ENCODE peak calls at places on chromosome 20, in nine cellular contexts. One of them, this sample, is unnamed.

GRCh38 chr20:3704085-3704484 is 8.3 kb downstream of the SIGLEC1 start:
- DNase-seq in GDM1: no peak
- DNase-seq in stimulated activated CD8-positive, alpha-beta memory T cell treated with anti-CD3 and anti-CD28 coated beads, Interleukin-7, amount 100 ng/mL, for 48 hours: no peak
- DNase-seq in neural progenitor cell: no peak
- DNase-seq in hypothalamus: no peak
- DNase-seq in AML-193: no peak
- DNase-seq in small intestine: no peak
- DNase-seq in HTR-8/SVneo: no peak
- DNase-seq in left ventricle myocardium superior: no peak
- DNase-seq in this sample: no peak

GRCh38 chr20:37901667-37902503 is 1.0 kb upstream of the VSTM2L start:
- DNase-seq in stimulated activated CD8-positive, alpha-beta memory T cell treated with anti-CD3 and anti-CD28 coated beads, Interleukin-7, amount 100 ng/mL, for 48 hours: no peak
- DNase-seq in GDM1: no peak
- DNase-seq in small intestine: peak
- DNase-seq in left ventricle myocardium superior: no peak
- DNase-seq in HTR-8/SVneo: peak
- DNase-seq in hypothalamus: no peak
- DNase-seq in neural progenitor cell: peak
- DNase-seq in AML-193: no peak
- DNase-seq in this sample: peak

GRCh38 chr20:33897313-33897912 is 86.3 kb downstream of the CHMP4B start:
- DNase-seq in hypothalamus: no peak
- DNase-seq in AML-193: no peak
- DNase-seq in stimulated activated CD8-positive, alpha-beta memory T cell treated with anti-CD3 and anti-CD28 coated beads, Interleukin-7, amount 100 ng/mL, for 48 hours: no peak
- DNase-seq in small intestine: peak
- DNase-seq in HTR-8/SVneo: no peak
- DNase-seq in left ventricle myocardium superior: no peak
- DNase-seq in GDM1: no peak
- DNase-seq in neural progenitor cell: no peak
- DNase-seq in this sample: no peak

GRCh38 chr20:17229256-17229655 is 2.4 kb downstream of the PCSK2 start:
- DNase-seq in left ventricle myocardium superior: no peak
- DNase-seq in neural progenitor cell: peak
- DNase-seq in HTR-8/SVneo: no peak
- DNase-seq in hypothalamus: no peak
- DNase-seq in stimulated activated CD8-positive, alpha-beta memory T cell treated with anti-CD3 and anti-CD28 coated beads, Interleukin-7, amount 100 ng/mL, for 48 hours: no peak
- DNase-seq in small intestine: no peak
- DNase-seq in GDM1: no peak
- DNase-seq in AML-193: no peak
- DNase-seq in this sample: no peak

GRCh38 chr20:46355778-46356177 is 47.5 kb upstream of the CDH22 start:
- DNase-seq in neural progenitor cell: no peak
- DNase-seq in hypothalamus: no peak
- DNase-seq in stimulated activated CD8-positive, alpha-beta memory T cell treated with anti-CD3 and anti-CD28 coated beads, Interleukin-7, amount 100 ng/mL, for 48 hours: no peak
- DNase-seq in AML-193: no peak
- DNase-seq in small intestine: no peak
- DNase-seq in HTR-8/SVneo: no peak
- DNase-seq in GDM1: no peak
- DNase-seq in left ventricle myocardium superior: no peak
- DNase-seq in this sample: peak

GRCh38 chr20:55584964-55585363 is 420.4 kb downstream of the CBLN4 start:
- DNase-seq in HTR-8/SVneo: no peak
- DNase-seq in GDM1: no peak
- DNase-seq in AML-193: no peak
- DNase-seq in left ventricle myocardium superior: no peak
- DNase-seq in neural progenitor cell: no peak
- DNase-seq in stimulated activated CD8-positive, alpha-beta memory T cell treated with anti-CD3 and anti-CD28 coated beads, Interleukin-7, amount 100 ng/mL, for 48 hours: no peak
- DNase-seq in hypothalamus: no peak
- DNase-seq in small intestine: no peak
- DNase-seq in this sample: no peak

GRCh38 chr20:43916073-43916874 is 1.6 kb downstream of the TOX2 start:
- DNase-seq in GDM1: no peak
- DNase-seq in AML-193: no peak
- DNase-seq in small intestine: no peak
- DNase-seq in neural progenitor cell: peak
- DNase-seq in hypothalamus: no peak
- DNase-seq in left ventricle myocardium superior: no peak
- DNase-seq in stimulated activated CD8-positive, alpha-beta memory T cell treated with anti-CD3 and anti-CD28 coated beads, Interleukin-7, amount 100 ng/mL, for 48 hours: no peak
- DNase-seq in HTR-8/SVneo: no peak
- DNase-seq in this sample: no peak

GRCh38 chr20:12391099-12391498 is 473.4 kb downstream of the BTBD3 start:
- DNase-seq in GDM1: no peak
- DNase-seq in hypothalamus: no peak
- DNase-seq in HTR-8/SVneo: no peak
- DNase-seq in small intestine: no peak
- DNase-seq in AML-193: no peak
- DNase-seq in neural progenitor cell: no peak
- DNase-seq in stimulated activated CD8-positive, alpha-beta memory T cell treated with anti-CD3 and anti-CD28 coated beads, Interleukin-7, amount 100 ng/mL, for 48 hours: no peak
- DNase-seq in left ventricle myocardium superior: no peak
- DNase-seq in this sample: no peak

GRCh38 chr20:35695245-35695749 is 3.9 kb downstream of the NFS1 start:
- DNase-seq in AML-193: no peak
- DNase-seq in GDM1: no peak
- DNase-seq in left ventricle myocardium superior: no peak
- DNase-seq in hypothalamus: no peak
- DNase-seq in small intestine: peak
- DNase-seq in neural progenitor cell: no peak
- DNase-seq in HTR-8/SVneo: no peak
- DNase-seq in stimulated activated CD8-positive, alpha-beta memory T cell treated with anti-CD3 and anti-CD28 coated beads, Interleukin-7, amount 100 ng/mL, for 48 hours: no peak
- DNase-seq in this sample: no peak

GRCh38 chr20:13220194-13220856 is 749 bp upstream of the ISM1 start:
- DNase-seq in hypothalamus: no peak
- DNase-seq in small intestine: peak
- DNase-seq in HTR-8/SVneo: no peak
- DNase-seq in neural progenitor cell: peak
- DNase-seq in stimulated activated CD8-positive, alpha-beta memory T cell treated with anti-CD3 and anti-CD28 coated beads, Interleukin-7, amount 100 ng/mL, for 48 hours: no peak
- DNase-seq in left ventricle myocardium superior: peak
- DNase-seq in GDM1: no peak
- DNase-seq in AML-193: no peak
- DNase-seq in this sample: peak

GRCh38 chr20:9306521-9306920 is 207.9 kb upstream of the LAMP5 start:
- DNase-seq in neural progenitor cell: no peak
- DNase-seq in GDM1: no peak
- DNase-seq in hypothalamus: no peak
- DNase-seq in AML-193: no peak
- DNase-seq in left ventricle myocardium superior: no peak
- DNase-seq in small intestine: no peak
- DNase-seq in stimulated activated CD8-positive, alpha-beta memory T cell treated with anti-CD3 and anti-CD28 coated beads, Interleukin-7, amount 100 ng/mL, for 48 hours: no peak
- DNase-seq in HTR-8/SVneo: no peak
- DNase-seq in this sample: no peak

GRCh38 chr20:41524980-41525613 is 93.1 kb downstream of the CHD6 start:
- DNase-seq in neural progenitor cell: peak
- DNase-seq in hypothalamus: peak
- DNase-seq in GDM1: no peak
- DNase-seq in AML-193: no peak
- DNase-seq in HTR-8/SVneo: no peak
- DNase-seq in small intestine: peak
- DNase-seq in left ventricle myocardium superior: peak
- DNase-seq in stimulated activated CD8-positive, alpha-beta memory T cell treated with anti-CD3 and anti-CD28 coated beads, Interleukin-7, amount 100 ng/mL, for 48 hours: no peak
- DNase-seq in this sample: no peak

GRCh38 chr20:49566401-49566800 is 1.5 kb downstream of the PTGIS start:
- DNase-seq in HTR-8/SVneo: no peak
- DNase-seq in hypothalamus: no peak
- DNase-seq in small intestine: no peak
- DNase-seq in left ventricle myocardium superior: no peak
- DNase-seq in AML-193: no peak
- DNase-seq in stimulated activated CD8-positive, alpha-beta memory T cell treated with anti-CD3 and anti-CD28 coated beads, Interleukin-7, amount 100 ng/mL, for 48 hours: no peak
- DNase-seq in GDM1: no peak
- DNase-seq in neural progenitor cell: no peak
- DNase-seq in this sample: no peak

GRCh38 chr20:10090588-10091166 is 55.9 kb downstream of the ANKEF1 start:
- DNase-seq in stimulated activated CD8-positive, alpha-beta memory T cell treated with anti-CD3 and anti-CD28 coated beads, Interleukin-7, amount 100 ng/mL, for 48 hours: peak
- DNase-seq in AML-193: peak
- DNase-seq in small intestine: peak
- DNase-seq in left ventricle myocardium superior: peak
- DNase-seq in neural progenitor cell: peak
- DNase-seq in HTR-8/SVneo: peak
- DNase-seq in GDM1: no peak
- DNase-seq in hypothalamus: peak
- DNase-seq in this sample: peak

GRCh38 chr20:43955244-43956191 is 40.9 kb downstream of the TOX2 start:
- DNase-seq in AML-193: peak
- DNase-seq in HTR-8/SVneo: peak
- DNase-seq in GDM1: peak
- DNase-seq in stimulated activated CD8-positive, alpha-beta memory T cell treated with anti-CD3 and anti-CD28 coated beads, Interleukin-7, amount 100 ng/mL, for 48 hours: peak
- DNase-seq in left ventricle myocardium superior: no peak
- DNase-seq in small intestine: peak
- DNase-seq in neural progenitor cell: no peak
- DNase-seq in hypothalamus: no peak
- DNase-seq in this sample: peak

GRCh38 chr20:63054695-63055240 is 48.0 kb upstream of the BHLHE23 start:
- DNase-seq in hypothalamus: no peak
- DNase-seq in small intestine: no peak
- DNase-seq in left ventricle myocardium superior: peak
- DNase-seq in GDM1: no peak
- DNase-seq in stimulated activated CD8-positive, alpha-beta memory T cell treated with anti-CD3 and anti-CD28 coated beads, Interleukin-7, amount 100 ng/mL, for 48 hours: no peak
- DNase-seq in neural progenitor cell: no peak
- DNase-seq in AML-193: no peak
- DNase-seq in HTR-8/SVneo: no peak
- DNase-seq in this sample: no peak

GRCh38 chr20:49132995-49133451 is 55.1 kb downstream of the STAU1 start:
- DNase-seq in AML-193: peak
- DNase-seq in stimulated activated CD8-positive, alpha-beta memory T cell treated with anti-CD3 and anti-CD28 coated beads, Interleukin-7, amount 100 ng/mL, for 48 hours: no peak
- DNase-seq in small intestine: peak
- DNase-seq in hypothalamus: peak
- DNase-seq in neural progenitor cell: peak
- DNase-seq in GDM1: peak
- DNase-seq in HTR-8/SVneo: peak
- DNase-seq in left ventricle myocardium superior: no peak
- DNase-seq in this sample: peak

GRCh38 chr20:50980071-50980681 is 21.6 kb downstream of the MOCS3 start:
- DNase-seq in AML-193: peak
- DNase-seq in left ventricle myocardium superior: no peak
- DNase-seq in HTR-8/SVneo: peak
- DNase-seq in small intestine: no peak
- DNase-seq in GDM1: no peak
- DNase-seq in stimulated activated CD8-positive, alpha-beta memory T cell treated with anti-CD3 and anti-CD28 coated beads, Interleukin-7, amount 100 ng/mL, for 48 hours: peak
- DNase-seq in neural progenitor cell: no peak
- DNase-seq in hypothalamus: no peak
- DNase-seq in this sample: no peak

GRCh38 chr20:38180781-38181180 is 15.7 kb upstream of the TGM2 start:
- DNase-seq in AML-193: no peak
- DNase-seq in stimulated activated CD8-positive, alpha-beta memory T cell treated with anti-CD3 and anti-CD28 coated beads, Interleukin-7, amount 100 ng/mL, for 48 hours: no peak
- DNase-seq in small intestine: no peak
- DNase-seq in HTR-8/SVneo: no peak
- DNase-seq in hypothalamus: no peak
- DNase-seq in neural progenitor cell: no peak
- DNase-seq in GDM1: no peak
- DNase-seq in left ventricle myocardium superior: no peak
- DNase-seq in this sample: no peak

GRCh38 chr20:31543966-31544598 is 29.8 kb downstream of the HM13 start:
- DNase-seq in small intestine: no peak
- DNase-seq in AML-193: no peak
- DNase-seq in stimulated activated CD8-positive, alpha-beta memory T cell treated with anti-CD3 and anti-CD28 coated beads, Interleukin-7, amount 100 ng/mL, for 48 hours: no peak
- DNase-seq in HTR-8/SVneo: peak
- DNase-seq in GDM1: no peak
- DNase-seq in neural progenitor cell: no peak
- DNase-seq in left ventricle myocardium superior: no peak
- DNase-seq in hypothalamus: no peak
- DNase-seq in this sample: no peak

GRCh38 chr20:53411129-53411528 is 182.5 kb downstream of the ZNF217 start:
- DNase-seq in left ventricle myocardium superior: no peak
- DNase-seq in hypothalamus: no peak
- DNase-seq in GDM1: no peak
- DNase-seq in HTR-8/SVneo: no peak
- DNase-seq in stimulated activated CD8-positive, alpha-beta memory T cell treated with anti-CD3 and anti-CD28 coated beads, Interleukin-7, amount 100 ng/mL, for 48 hours: no peak
- DNase-seq in AML-193: no peak
- DNase-seq in neural progenitor cell: no peak
- DNase-seq in small intestine: no peak
- DNase-seq in this sample: no peak

GRCh38 chr20:51206032-51206662 is 183.2 kb upstream of the KCNG1 start:
- DNase-seq in HTR-8/SVneo: no peak
- DNase-seq in AML-193: no peak
- DNase-seq in small intestine: no peak
- DNase-seq in GDM1: no peak
- DNase-seq in stimulated activated CD8-positive, alpha-beta memory T cell treated with anti-CD3 and anti-CD28 coated beads, Interleukin-7, amount 100 ng/mL, for 48 hours: no peak
- DNase-seq in left ventricle myocardium superior: no peak
- DNase-seq in neural progenitor cell: no peak
- DNase-seq in hypothalamus: no peak
- DNase-seq in this sample: no peak

GRCh38 chr20:38165966-38166706 is 1.1 kb upstream of the TGM2 start:
- DNase-seq in HTR-8/SVneo: no peak
- DNase-seq in neural progenitor cell: no peak
- DNase-seq in small intestine: no peak
- DNase-seq in hypothalamus: no peak
- DNase-seq in left ventricle myocardium superior: no peak
- DNase-seq in AML-193: no peak
- DNase-seq in stimulated activated CD8-positive, alpha-beta memory T cell treated with anti-CD3 and anti-CD28 coated beads, Interleukin-7, amount 100 ng/mL, for 48 hours: no peak
- DNase-seq in GDM1: no peak
- DNase-seq in this sample: no peak

GRCh38 chr20:44961868-44962267 is 1.7 kb upstream of the TOMM34 start:
- DNase-seq in GDM1: no peak
- DNase-seq in stimulated activated CD8-positive, alpha-beta memory T cell treated with anti-CD3 and anti-CD28 coated beads, Interleukin-7, amount 100 ng/mL, for 48 hours: no peak
- DNase-seq in small intestine: no peak
- DNase-seq in hypothalamus: no peak
- DNase-seq in HTR-8/SVneo: peak
- DNase-seq in neural progenitor cell: no peak
- DNase-seq in AML-193: no peak
- DNase-seq in left ventricle myocardium superior: no peak
- DNase-seq in this sample: no peak

GRCh38 chr20:48381353-48382120 is 446.3 kb downstream of the PREX1 start:
- DNase-seq in small intestine: no peak
- DNase-seq in neural progenitor cell: no peak
- DNase-seq in HTR-8/SVneo: no peak
- DNase-seq in hypothalamus: no peak
- DNase-seq in AML-193: no peak
- DNase-seq in stimulated activated CD8-positive, alpha-beta memory T cell treated with anti-CD3 and anti-CD28 coated beads, Interleukin-7, amount 100 ng/mL, for 48 hours: no peak
- DNase-seq in left ventricle myocardium superior: no peak
- DNase-seq in GDM1: no peak
- DNase-seq in this sample: no peak

GRCh38 chr20:17570347-17571152 is 675 bp downstream of the DSTN start:
- DNase-seq in AML-193: peak
- DNase-seq in GDM1: no peak
- DNase-seq in left ventricle myocardium superior: peak
- DNase-seq in hypothalamus: peak
- DNase-seq in stimulated activated CD8-positive, alpha-beta memory T cell treated with anti-CD3 and anti-CD28 coated beads, Interleukin-7, amount 100 ng/mL, for 48 hours: no peak
- DNase-seq in HTR-8/SVneo: no peak
- DNase-seq in neural progenitor cell: peak
- DNase-seq in small intestine: peak
- DNase-seq in this sample: peak

GRCh38 chr20:2217857-2218529 is 77.8 kb upstream of the TGM3 start:
- DNase-seq in neural progenitor cell: no peak
- DNase-seq in left ventricle myocardium superior: no peak
- DNase-seq in HTR-8/SVneo: no peak
- DNase-seq in small intestine: no peak
- DNase-seq in hypothalamus: no peak
- DNase-seq in GDM1: peak
- DNase-seq in stimulated activated CD8-positive, alpha-beta memory T cell treated with anti-CD3 and anti-CD28 coated beads, Interleukin-7, amount 100 ng/mL, for 48 hours: no peak
- DNase-seq in AML-193: peak
- DNase-seq in this sample: no peak

GRCh38 chr20:34473262-34473883 is 42.8 kb upstream of the DYNLRB1 start:
- DNase-seq in hypothalamus: peak
- DNase-seq in small intestine: peak
- DNase-seq in left ventricle myocardium superior: peak
- DNase-seq in HTR-8/SVneo: peak
- DNase-seq in stimulated activated CD8-positive, alpha-beta memory T cell treated with anti-CD3 and anti-CD28 coated beads, Interleukin-7, amount 100 ng/mL, for 48 hours: peak
- DNase-seq in neural progenitor cell: peak
- DNase-seq in AML-193: no peak
- DNase-seq in GDM1: peak
- DNase-seq in this sample: peak

GRCh38 chr20:50260480-50261221 is 70.0 kb downstream of the CEBPB start:
- DNase-seq in AML-193: peak
- DNase-seq in left ventricle myocardium superior: no peak
- DNase-seq in neural progenitor cell: no peak
- DNase-seq in small intestine: no peak
- DNase-seq in hypothalamus: no peak
- DNase-seq in GDM1: peak
- DNase-seq in stimulated activated CD8-positive, alpha-beta memory T cell treated with anti-CD3 and anti-CD28 coated beads, Interleukin-7, amount 100 ng/mL, for 48 hours: no peak
- DNase-seq in HTR-8/SVneo: no peak
- DNase-seq in this sample: no peak

GRCh38 chr20:51700809-51701285 is 67.3 kb downstream of the ATP9A start:
- DNase-seq in hypothalamus: no peak
- DNase-seq in neural progenitor cell: peak
- DNase-seq in stimulated activated CD8-positive, alpha-beta memory T cell treated with anti-CD3 and anti-CD28 coated beads, Interleukin-7, amount 100 ng/mL, for 48 hours: no peak
- DNase-seq in small intestine: peak
- DNase-seq in left ventricle myocardium superior: no peak
- DNase-seq in GDM1: no peak
- DNase-seq in AML-193: peak
- DNase-seq in HTR-8/SVneo: peak
- DNase-seq in this sample: peak

This sample was measured in GM13977.